ENCODE peak calls at places on chromosome 7, in eight cellular contexts. I is psoas muscle; J is cardiac muscle cell; E is SJCRH30; F is right cardiac atrium; B is testis; Z is ovary; S is CD8-positive, alpha-beta T cell. U is an unnamed sample.

GRCh38 chr7:106723398-106723797 is 62.4 kb upstream of the CCDC71L start:
- DNase-seq in I (no peak), J (no peak), E (no peak), F (no peak), B (no peak), Z (no peak), S (no peak), U (no peak)

GRCh38 chr7:31890198-31890597 is 180.0 kb downstream of the PDE1C start:
- DNase-seq in I (no peak), J (no peak), E (no peak), F (no peak), B (peak; percentile 23), Z (no peak), S (no peak), U (no peak)

GRCh38 chr7:1691601-1692499 is 21.8 kb downstream of the ELFN1 start:
- DNase-seq in I (peak; percentile 42), J (no peak), E (peak; percentile 65), F (no peak), B (peak; percentile 26), Z (no peak), S (no peak), U (no peak)

GRCh38 chr7:46932656-46933424 is 649.1 kb downstream of the TNS3 start:
- DNase-seq in I (no peak), J (no peak), E (no peak), F (peak; percentile 26), B (peak; percentile 26), Z (peak; percentile 16), S (no peak), U (peak; percentile 51)

GRCh38 chr7:88449410-88449809 is 142.7 kb upstream of the STEAP4 start:
- DNase-seq in I (no peak), J (no peak), E (no peak), F (no peak), B (no peak), Z (no peak), S (no peak), U (no peak)

GRCh38 chr7:24784292-24784691 is 27.0 kb upstream of the GSDME start:
- DNase-seq in I (no peak), J (no peak), E (no peak), F (no peak), B (no peak), Z (no peak), S (no peak), U (no peak)

GRCh38 chr7:103343758-103344452 is 662 bp downstream of the DNAJC2 start:
- DNase-seq in I (no peak), J (peak; percentile 23), E (peak; percentile 31), F (no peak), B (peak; percentile 34), Z (no peak), S (peak; percentile 33), U (peak; percentile 7)

GRCh38 chr7:127957886-127958285 is 73.4 kb downstream of the LRRC4 start:
- DNase-seq in I (no peak), J (no peak), E (no peak), F (no peak), B (no peak), Z (no peak), S (no peak), U (no peak)

GRCh38 chr7:303884-304573 is 14.1 kb downstream of the FOXL3 start:
- DNase-seq in I (no peak), J (no peak), E (no peak), F (no peak), B (no peak), Z (no peak), S (no peak), U (no peak)

GRCh38 chr7:49787980-49788379 is 14.5 kb downstream of the VWC2 start:
- DNase-seq in I (no peak), J (no peak), E (no peak), F (no peak), B (no peak), Z (no peak), S (no peak), U (no peak)

GRCh38 chr7:134458341-134458805 is 527 bp downstream of the AKR1B1 start:
- DNase-seq in I (peak; percentile 76), J (peak; percentile 72), E (peak; percentile 79), F (peak; percentile 50), B (peak; percentile 70), Z (peak; percentile 47), S (peak; percentile 62), U (peak; percentile 76)
- H3K4me1 ChIP-seq in I (peaks cover 36% of the 10 kb centered on the region), J (peaks cover 6% of the 10 kb centered on the region), E (peaks cover 32% of the 10 kb centered on the region), F (peaks cover 7% of the 10 kb centered on the region), B (peaks cover 17% of the 10 kb centered on the region), Z (peaks cover 5% of the 10 kb centered on the region), S (peaks cover 41% of the 10 kb centered on the region), U (no peaks in the 10 kb centered on the region)

GRCh38 chr7:144408116-144408515 is 4.6 kb upstream of the NOBOX start:
- DNase-seq in I (no peak), J (no peak), E (no peak), F (no peak), B (no peak), Z (no peak), S (no peak), U (no peak)

GRCh38 chr7:144414815-144415214 is 11.3 kb upstream of the NOBOX start:
- DNase-seq in I (no peak), J (no peak), E (no peak), F (no peak), B (no peak), Z (no peak), S (no peak), U (no peak)

GRCh38 chr7:144415858-144416257 is 12.4 kb upstream of the NOBOX start:
- DNase-seq in I (no peak), J (no peak), E (no peak), F (no peak), B (no peak), Z (no peak), S (no peak), U (no peak)

GRCh38 chr7:144407266-144407931 is 3.9 kb upstream of the NOBOX start:
- DNase-seq in I (no peak), J (no peak), E (peak; percentile 4), F (no peak), B (no peak), Z (no peak), S (no peak), U (no peak)

DNA sequence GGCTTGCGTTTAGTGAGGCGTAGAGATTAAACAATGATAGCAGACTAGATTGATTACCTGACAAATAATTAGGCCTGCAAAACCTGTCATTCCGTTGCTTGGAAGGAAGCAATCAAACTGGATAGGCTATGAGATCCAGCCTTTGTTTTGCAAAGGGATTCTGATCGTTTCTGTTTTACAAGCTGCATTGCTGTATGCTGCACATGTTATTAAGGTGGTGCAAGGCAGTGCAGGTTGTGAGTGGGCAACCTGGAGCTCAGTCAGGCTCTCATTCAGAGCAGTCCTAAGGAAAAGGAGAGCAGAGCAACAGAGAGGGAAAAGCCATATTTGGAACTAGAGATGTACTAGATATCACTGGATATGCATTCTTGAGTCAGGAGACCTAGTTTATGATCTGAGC is 6.9 kb upstream of the NOBOX start:
- DNase-seq in I (no peak), J (no peak), E (no peak), F (no peak), B (no peak), Z (no peak), S (no peak), U (no peak)
- H3K4me1 ChIP-seq in I (no peaks in the 10 kb centered on the region), J (peaks cover 4% of the 10 kb centered on the region), E (no peaks in the 10 kb centered on the region), F (no peaks in the 10 kb centered on the region), B (no peaks in the 10 kb centered on the region), Z (no peaks in the 10 kb centered on the region), S (no peaks in the 10 kb centered on the region), U (no peaks in the 10 kb centered on the region)

GRCh38 chr7:101111261-101111660 is 15.6 kb upstream of the SERPINE1 start:
- DNase-seq in I (no peak), J (no peak), E (no peak), F (no peak), B (no peak), Z (no peak), S (no peak), U (no peak)

GRCh38 chr7:101115215-101115614 is 11.7 kb upstream of the SERPINE1 start:
- DNase-seq in I (no peak), J (no peak), E (no peak), F (no peak), B (no peak), Z (no peak), S (no peak), U (no peak)

GRCh38 chr7:101114492-101114891 is 12.4 kb upstream of the SERPINE1 start:
- DNase-seq in I (no peak), J (no peak), E (no peak), F (no peak), B (no peak), Z (no peak), S (no peak), U (no peak)

GRCh38 chr7:101112233-101112632 is 14.7 kb upstream of the SERPINE1 start:
- DNase-seq in I (peak; percentile 82), J (no peak), E (no peak), F (peak; percentile 77), B (peak; percentile 88), Z (peak; percentile 98), S (no peak), U (no peak)

DNA sequence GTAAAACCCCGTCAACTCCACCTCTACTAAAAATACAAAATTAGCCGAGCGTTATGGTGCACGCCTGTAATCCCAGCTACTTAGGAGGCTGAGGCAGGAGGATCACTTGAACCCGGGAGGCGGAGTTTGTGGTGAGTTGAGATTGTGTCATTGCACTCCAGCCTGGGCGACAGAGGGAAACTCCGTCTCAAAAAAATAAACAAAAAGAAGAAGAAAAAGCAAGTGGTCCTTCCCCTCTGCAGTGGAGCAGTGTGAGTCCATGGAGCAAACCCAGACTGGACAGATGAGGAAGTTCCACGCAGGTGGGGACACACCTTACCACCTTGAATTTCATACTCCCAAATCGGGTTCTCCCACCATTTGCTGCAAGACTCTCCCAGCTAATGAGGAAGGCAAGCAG is 13.0 kb upstream of the SERPINE1 start:
- DNase-seq in I (no peak), J (no peak), E (no peak), F (no peak), B (no peak), Z (no peak), S (no peak), U (no peak)
- H3K4me1 ChIP-seq in I (no peaks in the 10 kb centered on the region), J (no peaks in the 10 kb centered on the region), E (peaks cover 4% of the 10 kb centered on the region), F (peaks cover 9% of the 10 kb centered on the region), B (peaks cover 25% of the 10 kb centered on the region), Z (peaks cover 20% of the 10 kb centered on the region), S (no peaks in the 10 kb centered on the region), U (no peaks in the 10 kb centered on the region)

DNA sequence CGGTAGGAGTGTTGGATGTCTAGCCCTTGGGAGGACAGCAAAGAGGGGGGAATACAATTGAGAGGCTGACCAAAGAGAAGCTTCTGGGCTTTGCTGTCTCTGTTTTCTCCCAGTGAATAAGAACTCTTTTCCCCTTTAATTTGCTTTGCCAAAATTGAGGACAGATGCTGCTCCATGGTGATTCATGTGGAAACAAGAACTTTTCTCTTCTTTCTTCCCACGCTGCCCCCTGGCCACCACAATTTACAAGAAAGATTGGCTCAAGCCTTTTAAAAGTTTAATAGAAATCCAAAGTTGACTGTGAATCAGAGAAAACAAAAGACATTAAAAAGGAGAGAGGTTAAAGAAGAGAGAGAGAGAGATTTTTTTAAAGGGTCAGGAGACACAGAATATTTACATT is 49.0 kb downstream of the PRR15 start:
- DNase-seq in I (no peak), J (no peak), E (no peak), F (no peak), B (no peak), Z (no peak), S (no peak), U (no peak)
- H3K4me1 ChIP-seq in I (no peaks in the 10 kb centered on the region), J (peaks cover 23% of the 10 kb centered on the region), E (no peaks in the 10 kb centered on the region), F (no peaks in the 10 kb centered on the region), B (no peaks in the 10 kb centered on the region), Z (no peaks in the 10 kb centered on the region), S (no peaks in the 10 kb centered on the region), U (no peaks in the 10 kb centered on the region)

DNA sequence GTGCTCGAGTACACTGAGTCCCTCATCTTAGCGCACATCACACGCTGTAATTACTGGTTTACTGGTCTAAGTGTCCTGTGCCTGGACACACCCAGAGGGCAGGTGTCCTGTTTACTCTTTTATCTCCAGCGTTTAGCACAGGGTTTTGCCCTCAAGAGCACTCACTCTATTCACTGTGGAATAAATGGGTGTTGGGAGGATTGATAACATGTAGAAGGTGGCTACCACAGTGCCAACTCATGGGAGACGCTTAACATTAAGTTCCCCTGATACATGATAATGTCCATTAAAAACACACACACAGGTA is 96.1 kb upstream of the EFCAB10 start:
- DNase-seq in I (no peak), J (no peak), E (no peak), F (no peak), B (no peak), Z (no peak), S (no peak), U (no peak)
- H3K4me1 ChIP-seq in I (peaks cover 46% of the 10 kb centered on the region), J (peaks cover 18% of the 10 kb centered on the region), E (peaks cover 15% of the 10 kb centered on the region), F (peaks cover 9% of the 10 kb centered on the region), B (peaks cover 14% of the 10 kb centered on the region), Z (peaks cover 13% of the 10 kb centered on the region), S (peaks cover 47% of the 10 kb centered on the region), U (peaks cover 36% of the 10 kb centered on the region)

U was measured in BE2C.